ENCODE peak calls at places on chromosomes 2 and 18, in seven cellular contexts. L is astrocyte; Y is T-cell; C is tibial artery; V is HTR-8/SVneo; G is sigmoid colon; N is activated CD4-positive, alpha-beta T cell treated with anti-CD3 and anti-CD28 coated beads for 4 hours. K is an unnamed sample.
A peak's percentile ranks its signal among the peaks of the same experiment; 100 is the strongest.

GRCh38 chr2:223090081-223090480 is 38.1 kb downstream of the KCNE4 start:
- DNase-seq in Y (no peak), N (no peak), C (no peak), L (no peak), G (no peak), V (no peak), K (no peak)

GRCh38 chr2:72134997-72135800 is 12.5 kb downstream of the CYP26B1 start:
- DNase-seq in Y (no peak), L (no peak), C (no peak), G (peak; percentile 53), N (no peak), V (no peak), K (no peak)

GRCh38 chr2:20541651-20542050 is 94.8 kb downstream of the RHOB start:
- DNase-seq in N (no peak), Y (no peak), G (no peak), L (no peak), C (no peak), V (no peak), K (no peak)

GRCh38 chr2:69456950-69457445 is 19.8 kb upstream of the NFU1 start:
- DNase-seq in Y (no peak), C (no peak), V (no peak), G (no peak), L (no peak), N (no peak), K (no peak)

GRCh38 chr2:240798327-240798905 is 21.6 kb downstream of the KIF1A start:
- DNase-seq in Y (no peak), V (no peak), G (peak; percentile 48), N (no peak), C (peak; percentile 10), L (no peak), K (no peak)

GRCh38 chr18:43805646-43806194 is 528.4 kb upstream of the SYT4 start:
- DNase-seq in N (no peak), L (peak; percentile 61), V (no peak), C (no peak), Y (no peak), G (no peak), K (no peak)

GRCh38 chr2:99942948-99943347 is 199.4 kb downstream of the AFF3 start:
- DNase-seq in V (no peak), L (no peak), Y (no peak), G (no peak), C (no peak), N (no peak), K (no peak)

GRCh38 chr2:43158259-43158880 is 68.0 kb downstream of the ZFP36L2 start:
- DNase-seq in N (peak; percentile 48), C (peak; percentile 87), Y (peak; percentile 49), L (peak; percentile 70), V (peak; percentile 68), G (peak; percentile 95), K (no peak)

GRCh38 chr2:66343259-66343658 is 91.7 kb upstream of the MEIS1 start:
- DNase-seq in N (no peak), C (no peak), Y (no peak), G (no peak), L (no peak), V (no peak), K (no peak)

GRCh38 chr18:58078889-58079573 is 35.0 kb downstream of the NEDD4L start:
- DNase-seq in V (no peak), G (no peak), C (no peak), Y (no peak), L (no peak), N (no peak), K (no peak)

GRCh38 chr2:109159096-109159495 is 30.1 kb downstream of the SH3RF3 start:
- DNase-seq in C (no peak), V (no peak), Y (no peak), L (no peak), G (no peak), N (no peak), K (no peak)

GRCh38 chr2:227805578-227805977 is 8.1 kb upstream of the CCL20 start:
- DNase-seq in G (no peak), C (no peak), N (peak; percentile 11), L (peak; percentile 14), Y (no peak), V (no peak), K (no peak)

GRCh38 chr2:39919511-39920317 is 140.7 kb upstream of the THUMPD2 start:
- DNase-seq in V (no peak), Y (no peak), C (no peak), G (peak; percentile 61), L (no peak), N (no peak), K (no peak)

K was measured in GM20000.